ENCODE peak calls at places on chromosomes 5 and 9, in four cellular contexts. J is neural progenitor cell, X is upper lobe of right lung, B is cardiac fibroblast. E is an unnamed sample.

GRCh38 chr9:110125207-110125751 is 82.7 kb downstream of the C9orf152 start:
- DNase-seq in J (peak), X (peak), B (peak), E (no peak)

GRCh38 chr9:91837982-91838731 is 111.9 kb downstream of the ROR2 start:
- DNase-seq in J (no peak), X (peak), B (no peak), E (no peak)

GRCh38 chr5:138990986-138991645 is 116.0 kb upstream of the LRRTM2 start:
- DNase-seq in J (peak), X (no peak), B (no peak), E (no peak)

GRCh38 chr5:7397005-7397546 is 1.1 kb downstream of the ADCY2 start:
- DNase-seq in J (no peak), X (no peak), B (no peak), E (no peak)

GRCh38 chr5:24777392-24777791 is 132.6 kb upstream of the CDH10 start:
- DNase-seq in J (no peak), X (no peak), B (no peak), E (no peak)

GRCh38 chr9:72954431-72955420 is 1.9 kb upstream of the ALDH1A1 start:
- DNase-seq in J (no peak), X (no peak), B (peak), E (no peak)

GRCh38 chr5:96794757-96795156 is 13.0 kb downstream of the ERAP1 start:
- DNase-seq in J (no peak), X (no peak), B (no peak), E (no peak)

GRCh38 chr9:93143830-93144530 is 9.9 kb upstream of the NINJ1 start:
- DNase-seq in J (no peak), X (no peak), B (no peak), E (no peak)

GRCh38 chr9:130927338-130927737 is 11.7 kb downstream of the FIBCD1 start:
- DNase-seq in J (no peak), X (no peak), B (no peak), E (no peak)

GRCh38 chr5:169006878-169007790 is 293.8 kb downstream of the SLIT3 start:
- DNase-seq in J (no peak), X (no peak), B (no peak), E (no peak)

DNA sequence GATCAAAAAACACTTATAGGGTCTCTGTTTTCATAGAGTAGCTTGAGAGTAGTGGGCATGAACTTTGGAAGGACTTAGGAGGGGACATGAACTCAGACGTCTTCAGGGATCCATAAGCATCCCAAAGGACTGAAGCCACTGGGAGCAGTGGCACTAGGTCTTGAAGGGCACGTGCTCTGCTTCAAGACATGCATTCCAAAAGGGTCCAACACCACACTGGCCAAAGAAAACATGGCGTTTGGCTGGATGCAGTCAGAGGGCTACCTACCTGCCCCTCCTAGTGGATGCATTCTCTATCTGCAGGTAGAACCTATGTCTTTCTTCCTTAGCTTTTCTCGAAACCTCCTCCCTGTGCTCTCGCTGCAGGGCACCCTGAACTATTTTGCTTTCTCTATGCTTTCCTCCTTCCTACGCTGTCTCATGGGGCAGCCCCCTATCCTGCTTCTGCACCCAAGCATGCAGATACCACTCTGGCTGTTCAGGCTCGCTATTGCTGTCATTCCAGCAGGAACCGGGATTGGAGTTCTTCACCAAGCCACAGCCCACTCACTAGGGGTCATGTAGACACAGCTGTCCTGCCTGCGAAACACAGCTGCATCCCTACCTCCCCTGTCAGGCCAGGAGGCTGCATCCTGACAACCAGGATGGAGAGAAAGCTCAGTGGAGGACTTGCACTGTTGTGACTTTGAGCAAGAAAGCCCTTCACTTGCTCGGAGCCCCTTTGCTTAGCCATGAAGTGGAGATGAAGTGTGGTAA is 11.9 kb downstream of the FAM240B start:
- DNase-seq in J (peak), X (no peak), B (no peak), E (no peak)
- TF ChIP-seq CTCF in J (peak), X (peak), B (peak), E (peak)

GRCh38 chr9:35945341-35946018 is 12.5 kb downstream of the OR2S2 start:
- DNase-seq in J (peak), X (peak), B (peak), E (peak)
- H3K4me3 ChIP-seq in J (peak), X (peak), B (no peak), E (no peak)

DNA sequence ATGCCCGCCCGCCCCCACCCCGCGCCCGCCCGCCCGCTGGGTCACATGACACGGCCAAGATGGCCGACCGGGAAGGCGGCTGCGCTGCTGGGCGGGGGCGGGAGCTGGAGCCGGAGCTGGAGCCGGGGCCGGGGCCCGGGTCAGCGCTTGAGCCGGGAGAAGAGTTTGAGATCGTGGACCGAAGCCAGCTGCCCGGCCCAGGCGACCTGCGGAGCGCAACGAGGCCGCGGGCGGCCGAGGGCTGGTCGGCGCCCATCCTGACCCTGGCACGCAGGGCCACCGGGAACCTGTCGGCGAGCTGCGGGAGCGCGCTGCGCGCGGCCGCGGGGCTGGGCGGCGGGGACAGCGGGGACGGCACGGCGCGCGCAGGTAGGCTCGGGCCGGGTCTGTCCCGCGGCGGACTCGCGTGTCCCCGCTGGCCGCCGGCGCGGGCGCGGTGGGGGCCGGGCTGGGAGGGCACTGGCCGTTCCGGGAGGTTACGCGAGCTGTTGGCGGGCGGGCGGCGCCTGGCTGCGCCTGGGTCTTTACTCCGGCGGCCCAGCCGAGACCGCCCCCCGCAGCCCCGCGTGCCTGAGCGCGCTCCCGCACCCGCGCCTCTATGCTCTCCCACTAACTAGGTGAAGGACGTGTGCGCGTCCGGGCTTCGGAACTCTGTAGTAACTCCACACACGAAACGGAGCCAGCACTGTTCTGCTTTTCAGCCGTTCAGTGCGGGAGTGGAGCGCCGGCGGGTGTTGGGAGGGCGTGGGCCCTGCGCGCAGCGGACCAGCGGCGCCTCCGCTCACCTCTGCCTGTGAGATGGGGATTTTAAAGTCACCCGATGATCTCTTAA is at the start of gene RUFY1:
- DNase-seq in J (peak), X (peak), B (peak), E (no peak)
- TF ChIP-seq CTCF in J (no peak), X (no peak), B (no peak), E (no peak)

GRCh38 chr9:35277171-35277520 is 115.3 kb downstream of the UNC13B start:
- DNase-seq in J (no peak), X (no peak), B (peak), E (no peak)
- H3K4me3 ChIP-seq in J (no peak), X (peak), B (no peak), E (no peak)

GRCh38 chr5:73135429-73136276 is 15.3 kb downstream of the TMEM171 start:
- DNase-seq in J (peak), X (no peak), B (peak), E (no peak)
- TF ChIP-seq CTCF in J (peak), X (peak), B (peak), E (peak)

GRCh38 chr5:141485305-141486055 is 650 bp downstream of the PCDHGC4 start:
- DNase-seq in J (peak), X (no peak), B (no peak), E (no peak)
- H3K4me3 ChIP-seq in J (peak), X (peak), B (peak), E (peak)

GRCh38 chr5:79243224-79243623 is 7.3 kb downstream of the JMY start:
- DNase-seq in J (no peak), X (no peak), B (no peak), E (no peak)

GRCh38 chr5:79242242-79243039 is 6.5 kb downstream of the JMY start:
- DNase-seq in J (no peak), X (no peak), B (no peak), E (no peak)

GRCh38 chr5:79240561-79240960 is 4.6 kb downstream of the JMY start:
- DNase-seq in J (no peak), X (no peak), B (no peak), E (no peak)

GRCh38 chr5:79237735-79238560 is 2.0 kb downstream of the JMY start:
- DNase-seq in J (no peak), X (no peak), B (no peak), E (no peak)

DNA sequence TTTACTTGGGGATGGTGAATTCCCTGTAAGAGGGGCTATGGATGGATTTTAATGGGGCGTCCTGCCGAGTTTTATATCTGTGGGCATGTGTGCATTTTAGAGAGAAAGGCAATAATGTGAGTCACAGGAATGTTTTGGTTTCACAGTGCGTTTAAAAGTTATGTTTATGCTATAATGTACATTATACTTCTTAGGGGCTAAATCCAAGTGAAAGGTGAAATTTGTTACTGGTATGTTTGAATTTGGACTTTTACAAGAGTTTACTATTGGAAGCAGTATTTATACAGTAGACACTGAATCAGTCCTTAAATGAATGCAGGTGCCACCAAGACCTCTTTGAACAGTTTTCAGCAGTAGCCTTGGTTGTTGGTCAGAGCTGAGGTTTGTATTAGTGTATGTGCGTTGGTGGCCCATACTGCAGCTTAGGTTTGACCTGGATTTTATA is 5.6 kb downstream of the JMY start:
- DNase-seq in J (no peak), X (no peak), B (no peak), E (no peak)
- TF ChIP-seq CTCF in J (no peak), X (no peak), B (no peak), E (no peak)